ENCODE peak calls at places on chromosomes 6 and 20, in four cellular contexts. One of them, this sample, is unnamed.

GRCh38 chr6:103122766-103123601 is 1729.5 kb downstream of the GRIK2 start:
- DNase-seq in NCI-H1105 treated with DMSO at 0.1 percent for 48 hours: peak
- DNase-seq in cardiac muscle cell: peak
- DNase-seq in naive B cell: no peak
- DNase-seq in this sample: peak

GRCh38 chr20:38217791-38218565 is 42.6 kb downstream of the KIAA1755 start:
- DNase-seq in naive B cell: no peak
- DNase-seq in cardiac muscle cell: peak
- DNase-seq in NCI-H1105 treated with DMSO at 0.1 percent for 48 hours: no peak
- DNase-seq in this sample: peak

GRCh38 chr6:125882243-125882642 is 74.3 kb upstream of the HINT3 start:
- DNase-seq in cardiac muscle cell: no peak
- DNase-seq in NCI-H1105 treated with DMSO at 0.1 percent for 48 hours: no peak
- DNase-seq in naive B cell: no peak
- DNase-seq in this sample: no peak

GRCh38 chr6:56744528-56744927 is 101.8 kb upstream of the DST start:
- DNase-seq in naive B cell: no peak
- DNase-seq in cardiac muscle cell: no peak
- DNase-seq in NCI-H1105 treated with DMSO at 0.1 percent for 48 hours: no peak
- DNase-seq in this sample: no peak

GRCh38 chr6:38345586-38345985 is 294.1 kb downstream of the BTBD9 start:
- DNase-seq in cardiac muscle cell: no peak
- DNase-seq in naive B cell: no peak
- DNase-seq in NCI-H1105 treated with DMSO at 0.1 percent for 48 hours: no peak
- DNase-seq in this sample: no peak

GRCh38 chr6:90216081-90216977 is 80.3 kb downstream of the BACH2 start:
- DNase-seq in naive B cell: peak
- DNase-seq in NCI-H1105 treated with DMSO at 0.1 percent for 48 hours: no peak
- DNase-seq in cardiac muscle cell: no peak
- DNase-seq in this sample: peak

GRCh38 chr6:39920147-39920546 is 14.1 kb downstream of the MOCS1 start:
- DNase-seq in naive B cell: no peak
- DNase-seq in NCI-H1105 treated with DMSO at 0.1 percent for 48 hours: no peak
- DNase-seq in cardiac muscle cell: no peak
- DNase-seq in this sample: no peak

GRCh38 chr6:32109114-32109764 is at the start of gene TNXB:
- DNase-seq in NCI-H1105 treated with DMSO at 0.1 percent for 48 hours: peak
- DNase-seq in naive B cell: no peak
- DNase-seq in cardiac muscle cell: no peak
- DNase-seq in this sample: no peak

GRCh38 chr6:4962905-4963304 is 40.9 kb downstream of the RPP40 start:
- DNase-seq in NCI-H1105 treated with DMSO at 0.1 percent for 48 hours: no peak
- DNase-seq in cardiac muscle cell: no peak
- DNase-seq in naive B cell: no peak
- DNase-seq in this sample: no peak

GRCh38 chr20:32433311-32434021 is 75.3 kb downstream of the ASXL1 start:
- DNase-seq in naive B cell: no peak
- DNase-seq in cardiac muscle cell: peak
- DNase-seq in NCI-H1105 treated with DMSO at 0.1 percent for 48 hours: no peak
- DNase-seq in this sample: peak

GRCh38 chr20:41774291-41774690 is 156.1 kb upstream of the CHD6 start:
- DNase-seq in naive B cell: no peak
- DNase-seq in NCI-H1105 treated with DMSO at 0.1 percent for 48 hours: no peak
- DNase-seq in cardiac muscle cell: no peak
- DNase-seq in this sample: no peak

GRCh38 chr6:25922301-25922700 is 8.2 kb downstream of the SLC17A2 start:
- DNase-seq in cardiac muscle cell: peak
- DNase-seq in naive B cell: no peak
- DNase-seq in NCI-H1105 treated with DMSO at 0.1 percent for 48 hours: no peak
- DNase-seq in this sample: no peak

This sample was measured in endothelial cell of umbilical vein.